ENCODE peak calls at places on chromosomes 7 and 10, in seven cellular contexts. W is left colon; L is RWPE1; R is iPS-NIHi11; N is activated CD4-positive, alpha-beta memory T cell treated with anti-CD3 and anti-CD28 coated beads for 36 hours; O is NCI-H1092; P is GM12892. J is an unnamed sample.

GRCh38 chr10:7826971-7827370 is 8.7 kb downstream of the TAF3 start:
- DNase-seq in N (peak), L (peak), P (no peak), R (no peak), O (no peak), W (no peak), J (no peak)

GRCh38 chr7:138726288-138726687 is 25.1 kb upstream of the SVOPL start:
- DNase-seq in N (no peak), O (no peak), P (no peak), W (no peak), L (no peak), R (peak), J (no peak)

GRCh38 chr7:152076940-152077933 is 51.8 kb downstream of the GALNT11 start:
- DNase-seq in P (no peak), N (no peak), L (no peak), O (no peak), W (no peak), R (no peak), J (no peak)

GRCh38 chr7:143300959-143301617 is 12.9 kb downstream of the CASP2 start:
- DNase-seq in W (no peak), R (no peak), N (no peak), P (no peak), O (no peak), L (no peak), J (no peak)

GRCh38 chr10:101687088-101687487 is 7.9 kb downstream of the FBXW4 start:
- DNase-seq in L (no peak), N (no peak), O (no peak), R (no peak), W (no peak), P (no peak), J (no peak)

GRCh38 chr7:96285579-96285978 is 36.3 kb downstream of the SLC25A13 start:
- DNase-seq in O (no peak), W (no peak), P (no peak), L (no peak), R (no peak), N (peak), J (no peak)

GRCh38 chr7:50379082-50379481 is 71.1 kb downstream of the FIGNL1 start:
- DNase-seq in R (peak), W (no peak), P (no peak), L (peak), O (no peak), N (no peak), J (no peak)

GRCh38 chr10:20598590-20598989 is 298.5 kb downstream of the NEBL start:
- DNase-seq in P (no peak), O (no peak), L (peak), N (no peak), R (peak), W (no peak), J (no peak)

GRCh38 chr10:86632951-86633350 is 21.4 kb upstream of the OPN4 start:
- DNase-seq in W (no peak), O (no peak), L (no peak), P (no peak), N (no peak), R (no peak), J (no peak)

GRCh38 chr10:90969148-90969547 is 48.3 kb upstream of the ANKRD1 start:
- DNase-seq in W (no peak), P (no peak), N (no peak), O (no peak), R (peak), L (no peak), J (no peak)

GRCh38 chr10:61169294-61169693 is 225.3 kb upstream of the RHOBTB1 start:
- DNase-seq in N (no peak), P (no peak), L (no peak), O (no peak), W (no peak), R (no peak), J (no peak)

GRCh38 chr10:6721964-6722615 is 142.0 kb upstream of the PRKCQ start:
- DNase-seq in N (no peak), W (no peak), O (no peak), L (peak), R (no peak), P (no peak), J (peak)

GRCh38 chr7:67825356-67825755 is 828.7 kb downstream of the TYW1 start:
- DNase-seq in O (no peak), N (no peak), L (no peak), W (no peak), P (no peak), R (no peak), J (no peak)

GRCh38 chr10:79223346-79224048 is 123.8 kb upstream of the PPIF start:
- DNase-seq in R (peak), O (no peak), L (no peak), W (peak), N (no peak), P (no peak), J (peak)

GRCh38 chr7:135512135-135512887 is 2.4 kb upstream of the CNOT4 start:
- DNase-seq in O (peak), R (peak), P (no peak), N (no peak), L (peak), W (no peak), J (peak)

GRCh38 chr10:113216068-113216467 is 266.0 kb downstream of the TCF7L2 start:
- DNase-seq in L (peak), R (no peak), O (no peak), P (no peak), N (no peak), W (no peak), J (no peak)

GRCh38 chr10:93597075-93597599 is 3.9 kb downstream of the RBP4 start:
- DNase-seq in W (no peak), P (no peak), O (no peak), N (no peak), R (no peak), L (no peak), J (no peak)

GRCh38 chr7:65846008-65846570 is 26.8 kb upstream of the VKORC1L1 start:
- DNase-seq in R (no peak), W (no peak), O (no peak), N (no peak), P (no peak), L (no peak), J (no peak)

GRCh38 chr10:61548371-61548770 is 95.2 kb upstream of the TMEM26 start:
- DNase-seq in R (no peak), P (no peak), O (no peak), N (no peak), L (no peak), W (no peak), J (no peak)

GRCh38 chr10:77350711-77351119 is 286.9 kb downstream of the KCNMA1 start:
- DNase-seq in O (no peak), P (no peak), N (peak), R (peak), L (peak), W (peak), J (peak)

GRCh38 chr7:6159524-6160011 is 112.9 kb downstream of the CYTH3 start:
- DNase-seq in L (no peak), R (no peak), O (no peak), W (no peak), N (no peak), P (no peak), J (no peak)

GRCh38 chr7:126727930-126728331 is 524.8 kb downstream of the GRM8 start:
- DNase-seq in P (no peak), N (peak), L (peak), W (no peak), O (no peak), R (no peak), J (no peak)

GRCh38 chr10:79985481-79986072 is 36.7 kb upstream of the SFTPD start:
- DNase-seq in O (no peak), L (no peak), N (no peak), R (no peak), W (no peak), P (no peak), J (no peak)

GRCh38 chr7:29243777-29244655 is 49.4 kb downstream of the CHN2 start:
- DNase-seq in O (no peak), L (no peak), W (no peak), R (peak), N (peak), P (no peak), J (no peak)